ENCODE peak calls at places on chromosomes 5 and 9, in seven cellular contexts. J is CD4-positive, alpha-beta memory T cell; U is stomach; O is body of pancreas; N is A549; V is colonic mucosa; T is suprapubic skin. C is an unnamed sample.

GRCh38 chr9:117809751-117810150 is 105.5 kb downstream of the TLR4 start:
- DNase-seq in J (no peak), U (no peak), O (no peak), N (no peak), V (no peak), T (no peak), C (no peak)

GRCh38 chr9:84862786-84863185 is 193.3 kb downstream of the NTRK2 start:
- DNase-seq in J (no peak), U (no peak), O (no peak), N (peak), V (no peak), T (no peak), C (no peak)

GRCh38 chr5:168328804-168329203 is 37.4 kb downstream of the WWC1 start:
- DNase-seq in J (no peak), U (peak), O (peak), N (peak), V (peak), T (no peak), C (no peak)

GRCh38 chr5:151047814-151048425 is 27.5 kb downstream of the GPX3 start:
- DNase-seq in J (no peak), U (no peak), O (no peak), N (peak), V (no peak), T (no peak), C (no peak)

GRCh38 chr5:887947-888640 is 4.5 kb downstream of the BRD9 start:
- DNase-seq in J (peak), U (no peak), O (no peak), N (no peak), V (no peak), T (peak), C (no peak)

GRCh38 chr5:133977161-133977787 is 8.8 kb upstream of the C5orf15 start:
- DNase-seq in J (no peak), U (peak), O (no peak), N (no peak), V (no peak), T (no peak), C (no peak)

GRCh38 chr5:37837101-37838032 is 2.5 kb downstream of the GDNF start:
- DNase-seq in J (no peak), U (peak), O (peak), N (peak), V (peak), T (peak), C (peak)

GRCh38 chr9:124427281-124427680 is 12.0 kb upstream of the PSMB7 start:
- DNase-seq in J (no peak), U (no peak), O (no peak), N (no peak), V (no peak), T (no peak), C (no peak)

GRCh38 chr9:18920141-18920611 is 112.8 kb downstream of the SAXO1 start:
- DNase-seq in J (no peak), U (no peak), O (no peak), N (no peak), V (no peak), T (no peak), C (no peak)

GRCh38 chr9:122040573-122041242 is 52.4 kb downstream of the TTLL11 start:
- DNase-seq in J (no peak), U (no peak), O (no peak), N (no peak), V (no peak), T (no peak), C (no peak)

GRCh38 chr5:142654578-142655042 is 31.3 kb downstream of the FGF1 start:
- DNase-seq in J (no peak), U (no peak), O (no peak), N (peak), V (no peak), T (no peak), C (no peak)

GRCh38 chr5:58774979-58775378 is 192.1 kb downstream of the RAB3C start:
- DNase-seq in J (no peak), U (no peak), O (no peak), N (no peak), V (no peak), T (no peak), C (no peak)

GRCh38 chr9:80191108-80191507 is 619.3 kb downstream of the TLE4 start:
- DNase-seq in J (no peak), U (no peak), O (no peak), N (no peak), V (no peak), T (no peak), C (no peak)

GRCh38 chr9:5184776-5185175 is 663 bp downstream of the INSL6 start:
- DNase-seq in J (no peak), U (no peak), O (no peak), N (no peak), V (no peak), T (no peak), C (no peak)

GRCh38 chr9:124551472-124552339 is 44.5 kb upstream of the NR5A1 start:
- DNase-seq in J (no peak), U (peak), O (peak), N (peak), V (peak), T (no peak), C (peak)

GRCh38 chr9:89850153-89850552 is 245.3 kb downstream of the GADD45G start:
- DNase-seq in J (no peak), U (no peak), O (no peak), N (no peak), V (no peak), T (no peak), C (no peak)

GRCh38 chr9:4984571-4985375 is at the start of gene JAK2:
- DNase-seq in J (peak), U (peak), O (peak), N (peak), V (peak), T (peak), C (peak)

GRCh38 chr9:125176632-125177031 is 13.0 kb downstream of the PPP6C start:
- DNase-seq in J (no peak), U (no peak), O (no peak), N (no peak), V (no peak), T (no peak), C (no peak)

GRCh38 chr9:136056546-136057235 is 38.4 kb downstream of the NACC2 start:
- DNase-seq in J (no peak), U (no peak), O (no peak), N (no peak), V (no peak), T (no peak), C (peak)

GRCh38 chr9:125825762-125826161 is 78.6 kb downstream of the PBX3 start:
- DNase-seq in J (no peak), U (no peak), O (no peak), N (no peak), V (no peak), T (no peak), C (no peak)

GRCh38 chr5:57735754-57736153 is 253.1 kb upstream of the ACTBL2 start:
- DNase-seq in J (no peak), U (no peak), O (no peak), N (peak), V (no peak), T (no peak), C (no peak)

GRCh38 chr9:101138516-101138915 is 110.0 kb downstream of the PLPPR1 start:
- DNase-seq in J (no peak), U (no peak), O (no peak), N (no peak), V (no peak), T (no peak), C (no peak)

GRCh38 chr9:119501374-119501773 is 132.1 kb upstream of the BRINP1 start:
- DNase-seq in J (no peak), U (no peak), O (no peak), N (no peak), V (no peak), T (no peak), C (no peak)

GRCh38 chr9:124018731-124019697 is 7.4 kb downstream of the LHX2 start:
- DNase-seq in J (no peak), U (no peak), O (no peak), N (no peak), V (no peak), T (no peak), C (peak)

GRCh38 chr9:121394292-121394691 is 24.2 kb upstream of the STOM start:
- DNase-seq in J (no peak), U (no peak), O (no peak), N (no peak), V (no peak), T (no peak), C (no peak)

GRCh38 chr5:129820-130219 is 37.9 kb downstream of the PLEKHG4B start:
- DNase-seq in J (no peak), U (no peak), O (no peak), N (no peak), V (no peak), T (no peak), C (no peak)

GRCh38 chr9:38274746-38275250 is 117.7 kb upstream of the ALDH1B1 start:
- DNase-seq in J (no peak), U (no peak), O (no peak), N (no peak), V (no peak), T (no peak), C (no peak)

GRCh38 chr9:75142208-75142607 is 53.9 kb downstream of the OSTF1 start:
- DNase-seq in J (no peak), U (no peak), O (no peak), N (no peak), V (no peak), T (no peak), C (no peak)

GRCh38 chr5:139120521-139120920 is 77.6 kb downstream of the SIL1 start:
- DNase-seq in J (no peak), U (no peak), O (no peak), N (no peak), V (no peak), T (no peak), C (no peak)

GRCh38 chr5:68447530-68447929 is 232.0 kb downstream of the PIK3R1 start:
- DNase-seq in J (no peak), U (no peak), O (no peak), N (no peak), V (no peak), T (no peak), C (no peak)

GRCh38 chr9:107868166-107868565 is 378.6 kb upstream of the KLF4 start:
- DNase-seq in J (no peak), U (no peak), O (no peak), N (no peak), V (no peak), T (no peak), C (no peak)

GRCh38 chr5:146765089-146765832 is 113.3 kb downstream of the PPP2R2B start:
- DNase-seq in J (no peak), U (no peak), O (no peak), N (no peak), V (no peak), T (no peak), C (no peak)

GRCh38 chr5:118195215-118195614 is 793.1 kb downstream of the DTWD2 start:
- DNase-seq in J (no peak), U (no peak), O (no peak), N (no peak), V (no peak), T (no peak), C (no peak)

GRCh38 chr9:77457916-77458592 is 190.1 kb downstream of the GNA14 start:
- DNase-seq in J (peak), U (peak), O (peak), N (peak), V (peak), T (no peak), C (no peak)

GRCh38 chr9:90921969-90922368 is 120.3 kb downstream of the SYK start:
- DNase-seq in J (no peak), U (no peak), O (no peak), N (no peak), V (no peak), T (no peak), C (no peak)

GRCh38 chr9:121670447-121670846 is 19.0 kb downstream of the DAB2IP start:
- DNase-seq in J (no peak), U (no peak), O (peak), N (no peak), V (no peak), T (peak), C (no peak)

GRCh38 chr9:70044450-70045307 is 1.0 kb downstream of the MAMDC2 start:
- DNase-seq in J (no peak), U (peak), O (peak), N (no peak), V (no peak), T (no peak), C (no peak)

GRCh38 chr5:93722588-93722987 is 18.8 kb downstream of the POU5F2 start:
- DNase-seq in J (no peak), U (no peak), O (no peak), N (no peak), V (no peak), T (no peak), C (no peak)
- H3K27ac ChIP-seq in J (no peak), U (no peak), O (no peak), N (no peak), V (no peak), T (no peak), C (no peak)

GRCh38 chr9:113398796-113399195 is 2.3 kb downstream of the ALAD start:
- DNase-seq in J (no peak), U (no peak), O (no peak), N (no peak), V (no peak), T (no peak), C (no peak)
- H3K27ac ChIP-seq in J (no peak), U (peak), O (peak), N (no peak), V (no peak), T (no peak), C (peak)

DNA sequence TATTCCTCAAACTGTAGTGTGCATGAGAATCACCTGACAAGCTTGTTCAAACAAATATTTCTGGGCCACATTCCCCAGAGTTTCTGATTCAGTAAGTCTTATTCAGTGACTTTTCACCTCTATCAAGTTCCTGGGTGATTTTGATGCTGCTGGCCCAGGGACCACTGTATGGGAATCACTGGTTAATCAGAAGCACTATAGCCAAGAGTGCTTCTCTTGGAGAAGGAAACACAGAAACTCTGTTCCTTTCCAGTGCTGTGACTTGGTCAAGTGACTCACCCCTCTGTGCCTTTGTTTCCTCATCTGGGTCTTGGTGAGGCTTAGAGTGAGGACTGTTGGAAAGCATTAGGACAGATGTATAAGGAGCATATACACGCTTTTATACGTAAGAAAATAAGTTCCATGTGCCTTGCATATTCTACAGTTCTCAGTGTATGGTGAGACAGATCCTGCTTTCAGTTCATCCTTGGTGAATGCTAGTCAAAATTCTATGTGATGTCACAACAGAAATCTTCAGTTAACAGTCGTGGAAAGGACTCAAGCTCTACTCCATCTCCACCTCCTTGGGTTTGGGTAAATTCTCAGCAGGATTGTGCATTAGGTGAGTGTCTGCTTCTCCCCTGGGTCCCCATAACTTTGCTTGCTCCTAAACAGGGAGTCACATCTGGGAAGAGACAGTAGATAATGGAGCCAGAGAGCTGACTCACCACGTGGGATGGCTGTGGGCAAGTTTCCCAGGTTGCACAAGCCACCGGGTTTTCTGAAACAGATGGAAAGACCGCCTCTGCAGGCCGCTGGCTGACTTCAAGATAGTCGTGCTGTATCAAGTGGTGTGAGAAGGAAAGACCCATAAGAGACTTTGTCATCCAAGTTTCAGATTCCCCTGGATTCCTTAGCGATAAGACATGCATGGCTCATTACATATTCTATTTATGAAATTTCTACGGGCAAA is 117.0 kb downstream of the NXNL2 start:
- DNase-seq in J (no peak), U (peak), O (peak), N (peak), V (peak), T (peak), C (no peak)
- H3K27ac ChIP-seq in J (no peak), U (no peak), O (no peak), N (peak), V (no peak), T (peak), C (no peak)

GRCh38 chr5:181217111-181217804 is 5.8 kb upstream of the TRIM41 start:
- DNase-seq in J (peak), U (peak), O (peak), N (peak), V (peak), T (no peak), C (peak)
- H3K27ac ChIP-seq in J (peak), U (peak), O (peak), N (peak), V (peak), T (peak), C (peak)

DNA sequence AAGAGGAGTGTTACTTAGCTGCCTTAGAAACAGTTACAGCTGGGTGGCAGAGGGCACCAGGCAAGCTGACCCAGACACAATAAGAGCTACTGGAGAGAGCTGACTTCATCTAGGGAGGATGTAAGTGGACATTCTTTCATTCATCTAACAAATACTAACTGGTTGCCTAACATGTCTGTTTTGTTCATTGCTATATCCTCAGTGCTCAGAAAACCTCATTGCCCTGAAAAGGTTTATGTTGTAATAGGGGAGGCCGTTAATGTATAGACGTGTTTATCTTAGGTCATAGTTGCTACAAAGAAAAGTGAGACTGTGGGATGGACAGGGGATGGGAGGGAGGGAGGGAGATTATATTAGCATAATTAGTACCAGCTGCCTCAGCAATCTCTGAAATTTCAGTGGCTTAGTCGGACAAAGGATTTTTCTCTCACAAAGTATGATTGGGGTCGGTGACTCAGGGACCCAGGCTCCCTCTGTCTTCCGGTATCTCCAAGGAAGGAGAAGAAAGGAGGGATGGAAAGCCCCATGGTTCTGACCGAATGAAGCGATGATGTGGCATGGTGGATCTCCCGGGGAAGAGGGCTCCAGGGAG is 2.6 kb upstream of the SNX18 start:
- DNase-seq in J (no peak), U (no peak), O (no peak), N (no peak), V (no peak), T (no peak), C (no peak)
- H3K27ac ChIP-seq in J (no peak), U (no peak), O (no peak), N (no peak), V (no peak), T (no peak), C (no peak)

GRCh38 chr9:115393976-115394775 is 276.2 kb upstream of the TNC start:
- DNase-seq in J (no peak), U (no peak), O (no peak), N (no peak), V (no peak), T (no peak), C (no peak)

GRCh38 chr9:115398313-115398650 is 280.3 kb upstream of the TNC start:
- DNase-seq in J (no peak), U (no peak), O (no peak), N (no peak), V (no peak), T (no peak), C (no peak)

GRCh38 chr9:115397591-115398312 is 279.8 kb upstream of the TNC start:
- DNase-seq in J (no peak), U (no peak), O (no peak), N (no peak), V (no peak), T (no peak), C (no peak)

GRCh38 chr9:115395511-115396021 is 277.6 kb upstream of the TNC start:
- DNase-seq in J (no peak), U (no peak), O (no peak), N (no peak), V (no peak), T (no peak), C (no peak)

GRCh38 chr9:115396071-115396529 is 278.1 kb upstream of the TNC start:
- DNase-seq in J (no peak), U (no peak), O (no peak), N (no peak), V (no peak), T (no peak), C (no peak)
- H3K27ac ChIP-seq in J (no peak), U (no peak), O (no peak), N (no peak), V (no peak), T (no peak), C (no peak)

DNA sequence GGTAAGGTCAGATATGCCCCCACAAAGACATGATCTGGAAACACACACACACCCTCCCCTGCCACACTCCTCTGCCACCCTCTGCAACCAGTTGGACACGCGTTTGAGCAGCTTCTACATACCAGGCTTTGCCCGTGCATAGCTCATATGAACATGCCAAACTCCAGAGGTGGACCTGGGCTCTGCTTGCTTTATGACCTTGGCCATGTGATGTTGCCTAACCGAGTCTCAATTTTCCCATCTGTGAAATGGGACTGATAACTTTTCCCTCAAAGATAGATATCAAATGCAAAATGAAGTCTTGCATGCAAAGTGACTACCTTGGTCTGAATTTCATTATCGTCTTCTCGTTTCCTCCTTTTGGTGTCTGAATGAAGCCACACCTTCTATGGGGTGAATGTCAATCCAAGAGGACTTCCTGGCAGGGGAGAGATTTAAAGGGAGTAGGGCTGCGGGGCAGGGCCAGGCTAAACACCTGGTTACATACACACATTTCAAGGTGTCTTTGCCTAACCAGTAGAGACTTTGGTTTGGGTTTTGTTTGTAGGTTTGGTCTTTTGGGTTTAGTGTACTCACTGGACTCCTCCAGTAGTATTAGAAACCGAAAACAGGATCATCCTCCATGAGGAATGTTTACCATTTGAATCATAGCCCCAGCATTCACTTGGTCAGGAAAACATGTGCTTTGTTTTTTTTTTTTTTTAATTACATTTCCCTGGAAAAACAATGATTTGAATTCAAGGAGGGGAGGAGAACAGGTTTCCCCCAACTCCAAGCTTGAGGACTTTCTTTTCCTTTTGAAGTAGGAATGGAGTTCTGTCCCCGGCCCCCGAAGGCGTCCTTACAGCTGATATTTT is 63.2 kb downstream of the COL27A1 start:
- DNase-seq in J (no peak), U (no peak), O (no peak), N (no peak), V (no peak), T (no peak), C (no peak)
- H3K27ac ChIP-seq in J (no peak), U (no peak), O (no peak), N (no peak), V (no peak), T (no peak), C (no peak)

C was measured in upper lobe of right lung.